ENCODE peak calls at places on chromosome 21, in nine cellular contexts. One of them, this sample, is unnamed.

GRCh38 chr21:41761211-41762181 is 5.4 kb downstream of the RIPK4 start:
- DNase-seq in CD8-positive, alpha-beta T cell: no peak
- DNase-seq in SK-N-MC: no peak
- DNase-seq in non-pigmented ciliary epithelial cell: no peak
- DNase-seq in astrocyte of the hippocampus: peak
- DNase-seq in WTC11: no peak
- DNase-seq in EL: peak
- DNase-seq in T47D: peak
- DNase-seq in activated naive CD4-positive, alpha-beta T cell: no peak
- DNase-seq in this sample: no peak

GRCh38 chr21:31594279-31594678 is 65.2 kb upstream of the SOD1 start:
- DNase-seq in CD8-positive, alpha-beta T cell: no peak
- DNase-seq in SK-N-MC: no peak
- DNase-seq in non-pigmented ciliary epithelial cell: no peak
- DNase-seq in astrocyte of the hippocampus: no peak
- DNase-seq in WTC11: no peak
- DNase-seq in EL: no peak
- DNase-seq in T47D: no peak
- DNase-seq in activated naive CD4-positive, alpha-beta T cell: no peak
- DNase-seq in this sample: no peak

GRCh38 chr21:40845621-40846020 is 1.3 kb downstream of the DSCAM start:
- DNase-seq in CD8-positive, alpha-beta T cell: no peak
- DNase-seq in SK-N-MC: no peak
- DNase-seq in non-pigmented ciliary epithelial cell: no peak
- DNase-seq in astrocyte of the hippocampus: no peak
- DNase-seq in WTC11: no peak
- DNase-seq in EL: peak
- DNase-seq in T47D: no peak
- DNase-seq in activated naive CD4-positive, alpha-beta T cell: no peak
- DNase-seq in this sample: no peak

GRCh38 chr21:45461369-45461750 is 56.4 kb downstream of the COL18A1 start:
- DNase-seq in CD8-positive, alpha-beta T cell: no peak
- DNase-seq in SK-N-MC: no peak
- DNase-seq in non-pigmented ciliary epithelial cell: no peak
- DNase-seq in astrocyte of the hippocampus: no peak
- DNase-seq in WTC11: no peak
- DNase-seq in EL: peak
- DNase-seq in T47D: no peak
- DNase-seq in activated naive CD4-positive, alpha-beta T cell: no peak
- DNase-seq in this sample: no peak

GRCh38 chr21:46035809-46036695 is 54.5 kb downstream of the COL6A1 start:
- DNase-seq in CD8-positive, alpha-beta T cell: no peak
- DNase-seq in SK-N-MC: no peak
- DNase-seq in non-pigmented ciliary epithelial cell: no peak
- DNase-seq in astrocyte of the hippocampus: no peak
- DNase-seq in WTC11: no peak
- DNase-seq in EL: peak
- DNase-seq in T47D: no peak
- DNase-seq in activated naive CD4-positive, alpha-beta T cell: no peak
- DNase-seq in this sample: no peak

GRCh38 chr21:33551664-33552063 is 8.8 kb downstream of the SON start:
- DNase-seq in CD8-positive, alpha-beta T cell: no peak
- DNase-seq in SK-N-MC: no peak
- DNase-seq in non-pigmented ciliary epithelial cell: no peak
- DNase-seq in astrocyte of the hippocampus: no peak
- DNase-seq in WTC11: no peak
- DNase-seq in EL: no peak
- DNase-seq in T47D: no peak
- DNase-seq in activated naive CD4-positive, alpha-beta T cell: no peak
- DNase-seq in this sample: no peak

GRCh38 chr21:42309753-42310213 is 5.4 kb downstream of the TFF3 start:
- DNase-seq in CD8-positive, alpha-beta T cell: peak
- DNase-seq in SK-N-MC: no peak
- DNase-seq in non-pigmented ciliary epithelial cell: no peak
- DNase-seq in astrocyte of the hippocampus: peak
- DNase-seq in WTC11: peak
- DNase-seq in EL: peak
- DNase-seq in T47D: peak
- DNase-seq in activated naive CD4-positive, alpha-beta T cell: peak
- DNase-seq in this sample: no peak

GRCh38 chr21:21373969-21374368 is 375.8 kb downstream of the NCAM2 start:
- DNase-seq in CD8-positive, alpha-beta T cell: no peak
- DNase-seq in SK-N-MC: no peak
- DNase-seq in non-pigmented ciliary epithelial cell: no peak
- DNase-seq in astrocyte of the hippocampus: no peak
- DNase-seq in WTC11: no peak
- DNase-seq in EL: no peak
- DNase-seq in T47D: no peak
- DNase-seq in activated naive CD4-positive, alpha-beta T cell: no peak
- DNase-seq in this sample: no peak

GRCh38 chr21:33968082-33968997 is 52.7 kb upstream of the ATP5PO start:
- DNase-seq in CD8-positive, alpha-beta T cell: no peak
- DNase-seq in SK-N-MC: peak
- DNase-seq in non-pigmented ciliary epithelial cell: no peak
- DNase-seq in astrocyte of the hippocampus: peak
- DNase-seq in WTC11: no peak
- DNase-seq in EL: peak
- DNase-seq in T47D: no peak
- DNase-seq in activated naive CD4-positive, alpha-beta T cell: no peak
- DNase-seq in this sample: no peak

This sample was measured in astrocyte of the cerebellum.